ENCODE peak calls at places on chromosomes 2 and 18, in seven cellular contexts. E is fibroblast of pulmonary artery; S is stimulated activated CD8-positive, alpha-beta memory T cell treated with anti-CD3 and anti-CD28 coated beads, Interleukin-7, amount 100 ng/mL, for 1 hour; P is neural progenitor cell; V is ACHN; R is hepatocyte; Z is mucosa of gallbladder. N is an unnamed sample.

GRCh38 chr2:150789376-150789905 is 302.0 kb upstream of the RND3 start:
- DNase-seq in E (peak), S (no peak), P (no peak), V (no peak), R (no peak), Z (no peak), N (no peak)

GRCh38 chr2:180124273-180124881 is 117.3 kb upstream of the CWC22 start:
- DNase-seq in E (peak), S (no peak), P (peak), V (peak), R (peak), Z (no peak), N (peak)

GRCh38 chr18:582465-582864 is 2.3 kb downstream of the CETN1 start:
- DNase-seq in E (no peak), S (no peak), P (no peak), V (no peak), R (no peak), Z (peak), N (no peak)

GRCh38 chr2:31337860-31338259 is 76.7 kb downstream of the XDH start:
- DNase-seq in E (peak), S (no peak), P (no peak), V (no peak), R (no peak), Z (no peak), N (no peak)

GRCh38 chr2:66437601-66438497 is 2.9 kb downstream of the MEIS1 start:
- DNase-seq in E (peak), S (no peak), P (peak), V (no peak), R (peak), Z (no peak), N (no peak)

GRCh38 chr2:174490032-174490431 is 3.2 kb upstream of the GPR155 start:
- DNase-seq in E (no peak), S (no peak), P (no peak), V (no peak), R (no peak), Z (no peak), N (no peak)

GRCh38 chr2:122543815-122544214 is 788.4 kb downstream of the TSN start:
- DNase-seq in E (peak), S (no peak), P (no peak), V (no peak), R (no peak), Z (no peak), N (no peak)

GRCh38 chr2:1974391-1974790 is 230.1 kb upstream of the PXDN start:
- DNase-seq in E (peak), S (no peak), P (no peak), V (no peak), R (no peak), Z (no peak), N (peak)

GRCh38 chr2:69890881-69891280 is 2.9 kb upstream of the SNRNP27 start:
- DNase-seq in E (no peak), S (no peak), P (no peak), V (no peak), R (no peak), Z (no peak), N (no peak)

GRCh38 chr18:63860536-63860930 is 27.0 kb upstream of the SERPINB2 start:
- DNase-seq in E (no peak), S (no peak), P (no peak), V (no peak), R (no peak), Z (no peak), N (no peak)

GRCh38 chr2:66872926-66873714 is 438.2 kb downstream of the MEIS1 start:
- DNase-seq in E (no peak), S (no peak), P (no peak), V (no peak), R (no peak), Z (no peak), N (no peak)

GRCh38 chr2:187993516-187993915 is 298.2 kb upstream of the GULP1 start:
- DNase-seq in E (peak), S (no peak), P (peak), V (no peak), R (peak), Z (no peak), N (no peak)

GRCh38 chr2:86140969-86141392 is 34.9 kb downstream of the PTCD3 start:
- DNase-seq in E (no peak), S (no peak), P (no peak), V (no peak), R (no peak), Z (no peak), N (no peak)

GRCh38 chr18:59229681-59230443 is 9.9 kb downstream of the GRP start:
- DNase-seq in E (no peak), S (no peak), P (no peak), V (no peak), R (no peak), Z (no peak), N (no peak)

GRCh38 chr2:69216535-69217332 is 170.3 kb downstream of the GFPT1 start:
- DNase-seq in E (peak), S (no peak), P (no peak), V (no peak), R (no peak), Z (no peak), N (no peak)

GRCh38 chr2:725464-725863 is 48.3 kb upstream of the TMEM18 start:
- DNase-seq in E (no peak), S (no peak), P (no peak), V (no peak), R (no peak), Z (no peak), N (no peak)

GRCh38 chr18:7601936-7602335 is 34.8 kb downstream of the PTPRM start:
- DNase-seq in E (no peak), S (no peak), P (no peak), V (no peak), R (no peak), Z (no peak), N (no peak)

N was measured in HEK293T.